ENCODE peak calls at places on chromosomes 11 and 22, in seven cellular contexts. N is astrocyte of the spinal cord, U is pancreas, E is IMR-90, I is fibroblast of lung, V is cardiac muscle cell, Z is OCI-LY7. L is an unnamed sample.

GRCh38 chr11:112961751-112962747 is 829 bp downstream of the NCAM1 start:
- DNase-seq in V (peak), U (peak), E (no peak), Z (no peak), I (no peak), N (no peak), L (no peak)

GRCh38 chr11:10350341-10350740 is 45.5 kb downstream of the ADM start:
- DNase-seq in U (no peak), Z (no peak), N (peak), V (no peak), E (peak), I (peak), L (peak)

GRCh38 chr22:40853330-40853729 is 3.1 kb downstream of the ST13 start:
- DNase-seq in I (no peak), U (no peak), E (no peak), N (no peak), V (no peak), Z (no peak), L (no peak)

GRCh38 chr22:29705651-29706050 is 14.2 kb upstream of the CABP7 start:
- DNase-seq in U (no peak), E (no peak), N (no peak), I (no peak), V (no peak), Z (no peak), L (no peak)

GRCh38 chr11:96061730-96062524 is 138.0 kb upstream of the MTMR2 start:
- DNase-seq in Z (no peak), U (no peak), I (peak), E (peak), N (peak), V (peak), L (no peak)

GRCh38 chr11:33694346-33695050 is 6.1 kb downstream of the C11orf91 start:
- DNase-seq in U (peak), I (no peak), E (no peak), N (no peak), Z (peak), V (no peak), L (no peak)

GRCh38 chr22:24937114-24937513 is 9.4 kb downstream of the LHFPL7 start:
- DNase-seq in Z (peak), I (peak), V (peak), U (no peak), N (peak), E (no peak), L (no peak)

GRCh38 chr11:75802913-75803820 is 11.8 kb upstream of the UVRAG start:
- DNase-seq in V (peak), N (peak), I (peak), E (peak), Z (peak), U (peak), L (peak)

GRCh38 chr11:120108154-120108784 is 29.6 kb downstream of the TRIM29 start:
- DNase-seq in V (peak), N (peak), Z (peak), I (peak), E (peak), U (peak), L (peak)

GRCh38 chr11:19664896-19665548 is 47.6 kb upstream of the NAV2 start:
- DNase-seq in U (no peak), E (peak), Z (no peak), V (no peak), I (peak), N (no peak), L (peak)

GRCh38 chr22:21762712-21763581 is 27.4 kb upstream of the YPEL1 start:
- DNase-seq in I (no peak), N (no peak), E (no peak), V (no peak), U (no peak), Z (no peak), L (no peak)

GRCh38 chr11:75380716-75381420 is 18.4 kb upstream of the RPS3 start:
- DNase-seq in U (no peak), N (no peak), I (no peak), V (peak), Z (no peak), E (no peak), L (no peak)

GRCh38 chr11:111429066-111429506 is 50.0 kb upstream of the POU2AF1 start:
- DNase-seq in I (no peak), N (peak), U (peak), V (no peak), E (peak), Z (peak), L (peak)

GRCh38 chr22:43843783-43844530 is 18.4 kb downstream of the SULT4A1 start:
- DNase-seq in U (no peak), I (no peak), E (no peak), V (no peak), Z (no peak), N (no peak), L (no peak)

GRCh38 chr11:11244470-11245080 is 108.5 kb downstream of the CSNK2A3 start:
- DNase-seq in E (no peak), I (no peak), N (no peak), U (no peak), V (no peak), Z (no peak), L (no peak)

GRCh38 chr11:12603362-12604088 is 70.7 kb upstream of the TEAD1 start:
- DNase-seq in E (no peak), N (no peak), V (no peak), I (no peak), U (no peak), Z (no peak), L (no peak)

GRCh38 chr11:10909141-10909883 is 51.5 kb upstream of the ZBED5 start:
- DNase-seq in Z (no peak), V (no peak), I (peak), U (no peak), E (peak), N (no peak), L (peak)

GRCh38 chr22:48241658-48242057 is 1479.2 kb downstream of the TBC1D22A start:
- DNase-seq in Z (no peak), V (no peak), N (no peak), E (no peak), U (peak), I (no peak), L (no peak)

GRCh38 chr11:18192988-18193387 is 20.4 kb downstream of the MRGPRX4 start:
- DNase-seq in E (no peak), I (no peak), N (no peak), Z (peak), U (no peak), V (no peak), L (no peak)

GRCh38 chr11:121967131-121967689 is 148.8 kb downstream of the BLID start:
- DNase-seq in N (no peak), V (no peak), Z (no peak), I (no peak), E (no peak), U (no peak), L (no peak)

GRCh38 chr22:35641494-35642120 is 6.6 kb upstream of the APOL6 start:
- DNase-seq in Z (no peak), U (no peak), N (no peak), V (no peak), E (no peak), I (no peak), L (no peak)

GRCh38 chr22:29581799-29582198 is 886 bp upstream of the NIPSNAP1 start:
- DNase-seq in I (no peak), E (no peak), Z (no peak), U (no peak), V (no peak), N (no peak), L (no peak)

GRCh38 chr11:65551572-65552398 is 6.4 kb downstream of the LTBP3 start:
- DNase-seq in Z (peak), E (peak), U (peak), N (no peak), V (peak), I (no peak), L (no peak)
- H3K4me3 ChIP-seq in Z (no peak), E (no peak), U (no peak), N (no peak), V (no peak), I (no peak), L (no peak)

GRCh38 chr11:31240340-31240904 is 129.1 kb downstream of the DCDC1 start:
- DNase-seq in N (peak), E (peak), U (no peak), Z (peak), V (peak), I (peak), L (peak)
- TF ChIP-seq CTCF in N (peak), E (peak), U (no peak), Z (peak), V (peak), I (peak), L (peak)

DNA sequence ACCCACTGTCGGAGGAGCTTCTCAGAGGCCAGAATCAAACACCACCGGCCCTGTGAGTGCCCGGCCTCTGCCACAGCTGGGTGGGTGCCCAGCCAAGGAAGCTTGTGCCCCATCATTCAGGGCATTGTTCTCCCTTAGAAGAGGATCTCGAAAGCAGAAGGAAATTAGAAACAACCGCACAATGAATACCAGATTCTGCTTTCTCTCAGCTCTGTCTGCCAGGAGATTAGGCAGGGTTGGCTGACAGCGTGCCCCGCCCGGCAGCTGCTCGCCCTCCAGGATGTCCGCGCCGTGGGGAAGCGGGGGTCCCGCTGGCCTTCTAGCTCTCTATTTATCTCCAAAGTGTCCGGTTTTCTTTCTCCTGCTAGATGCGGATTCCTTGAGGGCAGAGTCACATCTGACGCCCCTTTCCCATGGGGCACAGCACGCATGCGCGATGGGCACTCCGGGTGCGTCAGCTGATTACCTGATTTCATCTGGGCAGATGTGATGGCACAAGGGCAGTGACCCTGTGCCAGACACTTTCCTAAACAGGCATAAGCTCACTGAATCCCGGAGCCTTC is 25.5 kb downstream of the SCGB1A1 start:
- DNase-seq in Z (no peak), E (peak), N (peak), V (no peak), U (peak), I (peak), L (peak)
- H3K4me3 ChIP-seq in Z (no peak), E (peak), N (peak), V (no peak), U (peak), I (peak), L (peak)

DNA sequence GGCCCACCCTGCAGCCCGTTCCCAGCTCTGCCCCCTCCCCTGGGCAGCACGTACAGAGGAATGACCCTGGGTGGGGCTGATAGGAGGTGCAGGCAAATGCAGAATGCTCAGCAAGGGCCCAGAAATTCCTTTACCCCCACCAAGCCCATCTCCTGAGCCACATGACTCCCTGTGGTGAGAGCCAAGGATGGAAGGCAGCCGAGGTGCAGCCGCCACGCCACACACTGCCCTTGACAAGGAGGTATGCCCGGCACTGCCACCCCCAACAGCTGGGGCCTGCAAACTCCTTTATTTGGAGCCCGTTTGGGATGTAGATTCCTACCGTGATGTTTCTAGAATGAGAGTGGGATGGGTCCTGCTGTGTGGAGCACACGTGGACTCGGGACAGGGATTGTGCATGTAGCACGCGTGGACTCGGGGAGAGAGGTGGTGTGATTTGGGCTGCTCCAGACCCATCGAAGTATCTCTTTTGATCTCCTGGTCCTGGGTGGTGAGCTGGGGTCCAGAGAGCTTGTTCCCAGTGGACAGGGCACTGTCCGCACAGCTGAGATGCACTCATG is 12.9 kb downstream of the GTSE1 start:
- DNase-seq in U (no peak), Z (no peak), N (no peak), E (no peak), V (no peak), I (no peak), L (no peak)
- TF ChIP-seq CTCF in U (no peak), Z (no peak), N (no peak), E (no peak), V (no peak), I (no peak), L (no peak)

GRCh38 chr11:17154409-17155159 is 53.2 kb downstream of the PIK3C2A start:
- DNase-seq in E (no peak), V (no peak), N (no peak), U (no peak), I (no peak), Z (no peak), L (no peak)

GRCh38 chr11:17156283-17156682 is 51.5 kb downstream of the PIK3C2A start:
- DNase-seq in U (no peak), I (no peak), N (no peak), E (no peak), V (no peak), Z (no peak), L (no peak)

GRCh38 chr11:17152306-17152705 is 55.5 kb downstream of the PIK3C2A start:
- DNase-seq in Z (no peak), U (no peak), E (no peak), N (no peak), I (no peak), V (no peak), L (no peak)

GRCh38 chr11:17157773-17158172 is 50.0 kb downstream of the PIK3C2A start:
- DNase-seq in N (no peak), V (no peak), U (no peak), E (no peak), I (no peak), Z (no peak), L (no peak)

DNA sequence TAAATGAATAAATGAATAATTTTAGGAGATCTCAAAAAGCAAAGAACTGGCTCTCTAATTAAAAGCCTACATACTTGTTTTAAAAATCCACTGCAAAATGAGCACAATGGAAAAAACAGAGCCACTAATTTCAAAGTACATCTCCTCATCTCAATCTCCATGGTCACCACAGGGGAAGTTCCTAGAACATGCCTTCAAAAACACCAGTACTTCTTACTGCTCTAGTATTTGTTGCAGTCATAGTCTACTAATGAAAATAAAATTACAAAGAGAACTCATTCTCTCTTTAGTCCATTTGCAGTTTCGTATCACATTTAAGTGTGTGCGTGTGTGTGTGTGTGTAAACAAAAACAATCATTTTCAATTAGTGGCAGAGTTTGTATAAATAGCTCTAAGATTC is 54.0 kb downstream of the PIK3C2A start:
- DNase-seq in I (no peak), V (no peak), E (no peak), N (no peak), U (no peak), Z (no peak), L (no peak)
- H3K4me3 ChIP-seq in I (no peak), V (no peak), E (no peak), N (no peak), U (no peak), Z (no peak), L (no peak)

L was measured in AG10803.